ENCODE peak calls at places on chromosomes 7 and 10, in eight cellular contexts. One of them, this sample, is unnamed.

GRCh38 chr10:29522038-29522855 is 112.5 kb downstream of the SVIL start:
- DNase-seq in naive B cell: no peak
- DNase-seq in B cell: no peak
- DNase-seq in left ventricle myocardium inferior: no peak
- DNase-seq in NCI-H748 treated with DMSO at 0.1 percent for 48 hours: no peak
- DNase-seq in AG08395: peak
- DNase-seq in activated CD4-positive, alpha-beta T cell treated with anti-CD3 and anti-CD28 coated beads, Interleukin-2, amount 50 U/mL, for 1 hour: no peak
- DNase-seq in CD8-positive, alpha-beta T cell: no peak
- DNase-seq in this sample: no peak

GRCh38 chr10:51369903-51370302 is 295.6 kb downstream of the PRKG1 start:
- DNase-seq in left ventricle myocardium inferior: no peak
- DNase-seq in NCI-H748 treated with DMSO at 0.1 percent for 48 hours: no peak
- DNase-seq in CD8-positive, alpha-beta T cell: no peak
- DNase-seq in AG08395: peak
- DNase-seq in naive B cell: no peak
- DNase-seq in B cell: no peak
- DNase-seq in activated CD4-positive, alpha-beta T cell treated with anti-CD3 and anti-CD28 coated beads, Interleukin-2, amount 50 U/mL, for 1 hour: no peak
- DNase-seq in this sample: no peak

GRCh38 chr10:375885-376505 is 240.7 kb downstream of the ZMYND11 start:
- DNase-seq in naive B cell: no peak
- DNase-seq in NCI-H748 treated with DMSO at 0.1 percent for 48 hours: no peak
- DNase-seq in B cell: no peak
- DNase-seq in AG08395: no peak
- DNase-seq in left ventricle myocardium inferior: no peak
- DNase-seq in CD8-positive, alpha-beta T cell: no peak
- DNase-seq in activated CD4-positive, alpha-beta T cell treated with anti-CD3 and anti-CD28 coated beads, Interleukin-2, amount 50 U/mL, for 1 hour: no peak
- DNase-seq in this sample: no peak

GRCh38 chr7:1569440-1569832 is 396 bp downstream of the PSMG3 start:
- DNase-seq in activated CD4-positive, alpha-beta T cell treated with anti-CD3 and anti-CD28 coated beads, Interleukin-2, amount 50 U/mL, for 1 hour: no peak
- DNase-seq in B cell: no peak
- DNase-seq in CD8-positive, alpha-beta T cell: no peak
- DNase-seq in left ventricle myocardium inferior: no peak
- DNase-seq in AG08395: no peak
- DNase-seq in NCI-H748 treated with DMSO at 0.1 percent for 48 hours: no peak
- DNase-seq in naive B cell: no peak
- DNase-seq in this sample: no peak

GRCh38 chr10:112658900-112659328 is 211.9 kb downstream of the VTI1A start:
- DNase-seq in B cell: no peak
- DNase-seq in NCI-H748 treated with DMSO at 0.1 percent for 48 hours: no peak
- DNase-seq in CD8-positive, alpha-beta T cell: no peak
- DNase-seq in naive B cell: no peak
- DNase-seq in AG08395: no peak
- DNase-seq in activated CD4-positive, alpha-beta T cell treated with anti-CD3 and anti-CD28 coated beads, Interleukin-2, amount 50 U/mL, for 1 hour: no peak
- DNase-seq in left ventricle myocardium inferior: no peak
- DNase-seq in this sample: no peak

GRCh38 chr7:87411186-87411585 is 64.3 kb downstream of the ABCB4 start:
- DNase-seq in CD8-positive, alpha-beta T cell: no peak
- DNase-seq in B cell: no peak
- DNase-seq in left ventricle myocardium inferior: no peak
- DNase-seq in AG08395: no peak
- DNase-seq in naive B cell: no peak
- DNase-seq in activated CD4-positive, alpha-beta T cell treated with anti-CD3 and anti-CD28 coated beads, Interleukin-2, amount 50 U/mL, for 1 hour: no peak
- DNase-seq in NCI-H748 treated with DMSO at 0.1 percent for 48 hours: no peak
- DNase-seq in this sample: no peak

GRCh38 chr7:100914879-100915442 is 19.3 kb upstream of the ACHE start:
- DNase-seq in NCI-H748 treated with DMSO at 0.1 percent for 48 hours: no peak
- DNase-seq in B cell: no peak
- DNase-seq in naive B cell: no peak
- DNase-seq in left ventricle myocardium inferior: no peak
- DNase-seq in CD8-positive, alpha-beta T cell: no peak
- DNase-seq in activated CD4-positive, alpha-beta T cell treated with anti-CD3 and anti-CD28 coated beads, Interleukin-2, amount 50 U/mL, for 1 hour: no peak
- DNase-seq in AG08395: no peak
- DNase-seq in this sample: no peak

GRCh38 chr10:122089343-122090015 is 100.5 kb downstream of the TACC2 start:
- DNase-seq in activated CD4-positive, alpha-beta T cell treated with anti-CD3 and anti-CD28 coated beads, Interleukin-2, amount 50 U/mL, for 1 hour: no peak
- DNase-seq in NCI-H748 treated with DMSO at 0.1 percent for 48 hours: no peak
- DNase-seq in B cell: no peak
- DNase-seq in AG08395: no peak
- DNase-seq in left ventricle myocardium inferior: no peak
- DNase-seq in naive B cell: no peak
- DNase-seq in CD8-positive, alpha-beta T cell: no peak
- DNase-seq in this sample: no peak

GRCh38 chr7:25672476-25672875 is 444.2 kb upstream of the NPVF start:
- DNase-seq in naive B cell: no peak
- DNase-seq in left ventricle myocardium inferior: no peak
- DNase-seq in AG08395: no peak
- DNase-seq in activated CD4-positive, alpha-beta T cell treated with anti-CD3 and anti-CD28 coated beads, Interleukin-2, amount 50 U/mL, for 1 hour: no peak
- DNase-seq in B cell: no peak
- DNase-seq in CD8-positive, alpha-beta T cell: no peak
- DNase-seq in NCI-H748 treated with DMSO at 0.1 percent for 48 hours: no peak
- DNase-seq in this sample: no peak

GRCh38 chr10:71970869-71971268 is 6.7 kb downstream of the CHST3 start:
- DNase-seq in NCI-H748 treated with DMSO at 0.1 percent for 48 hours: no peak
- DNase-seq in left ventricle myocardium inferior: no peak
- DNase-seq in AG08395: no peak
- DNase-seq in B cell: no peak
- DNase-seq in naive B cell: no peak
- DNase-seq in activated CD4-positive, alpha-beta T cell treated with anti-CD3 and anti-CD28 coated beads, Interleukin-2, amount 50 U/mL, for 1 hour: no peak
- DNase-seq in CD8-positive, alpha-beta T cell: no peak
- DNase-seq in this sample: no peak

GRCh38 chr7:132251327-132251659 is 325.0 kb downstream of the PLXNA4 start:
- DNase-seq in AG08395: no peak
- DNase-seq in left ventricle myocardium inferior: peak
- DNase-seq in naive B cell: no peak
- DNase-seq in activated CD4-positive, alpha-beta T cell treated with anti-CD3 and anti-CD28 coated beads, Interleukin-2, amount 50 U/mL, for 1 hour: no peak
- DNase-seq in NCI-H748 treated with DMSO at 0.1 percent for 48 hours: no peak
- DNase-seq in CD8-positive, alpha-beta T cell: no peak
- DNase-seq in B cell: no peak
- DNase-seq in this sample: no peak

GRCh38 chr7:50450691-50451051 is 521 bp upstream of the FIGNL1 start:
- DNase-seq in AG08395: no peak
- DNase-seq in B cell: no peak
- DNase-seq in naive B cell: no peak
- DNase-seq in activated CD4-positive, alpha-beta T cell treated with anti-CD3 and anti-CD28 coated beads, Interleukin-2, amount 50 U/mL, for 1 hour: peak
- DNase-seq in CD8-positive, alpha-beta T cell: no peak
- DNase-seq in NCI-H748 treated with DMSO at 0.1 percent for 48 hours: no peak
- DNase-seq in left ventricle myocardium inferior: peak
- DNase-seq in this sample: no peak

GRCh38 chr10:65065278-65065677 is 1544.1 kb downstream of the REEP3 start:
- DNase-seq in CD8-positive, alpha-beta T cell: no peak
- DNase-seq in left ventricle myocardium inferior: no peak
- DNase-seq in B cell: no peak
- DNase-seq in NCI-H748 treated with DMSO at 0.1 percent for 48 hours: no peak
- DNase-seq in naive B cell: no peak
- DNase-seq in activated CD4-positive, alpha-beta T cell treated with anti-CD3 and anti-CD28 coated beads, Interleukin-2, amount 50 U/mL, for 1 hour: no peak
- DNase-seq in AG08395: no peak
- DNase-seq in this sample: no peak

GRCh38 chr10:126536148-126536547 is 134.3 kb downstream of the C10orf90 start:
- DNase-seq in naive B cell: no peak
- DNase-seq in CD8-positive, alpha-beta T cell: no peak
- DNase-seq in AG08395: peak
- DNase-seq in activated CD4-positive, alpha-beta T cell treated with anti-CD3 and anti-CD28 coated beads, Interleukin-2, amount 50 U/mL, for 1 hour: no peak
- DNase-seq in B cell: no peak
- DNase-seq in NCI-H748 treated with DMSO at 0.1 percent for 48 hours: no peak
- DNase-seq in left ventricle myocardium inferior: no peak
- DNase-seq in this sample: no peak

GRCh38 chr7:4803397-4804241 is 28.2 kb downstream of the AP5Z1 start:
- DNase-seq in activated CD4-positive, alpha-beta T cell treated with anti-CD3 and anti-CD28 coated beads, Interleukin-2, amount 50 U/mL, for 1 hour: no peak
- DNase-seq in AG08395: no peak
- DNase-seq in naive B cell: no peak
- DNase-seq in CD8-positive, alpha-beta T cell: no peak
- DNase-seq in left ventricle myocardium inferior: no peak
- DNase-seq in NCI-H748 treated with DMSO at 0.1 percent for 48 hours: no peak
- DNase-seq in B cell: no peak
- DNase-seq in this sample: no peak

GRCh38 chr10:43287056-43288007 is 20.5 kb upstream of the RASGEF1A start:
- DNase-seq in naive B cell: no peak
- DNase-seq in CD8-positive, alpha-beta T cell: peak
- DNase-seq in NCI-H748 treated with DMSO at 0.1 percent for 48 hours: no peak
- DNase-seq in left ventricle myocardium inferior: no peak
- DNase-seq in activated CD4-positive, alpha-beta T cell treated with anti-CD3 and anti-CD28 coated beads, Interleukin-2, amount 50 U/mL, for 1 hour: peak
- DNase-seq in AG08395: no peak
- DNase-seq in B cell: no peak
- DNase-seq in this sample: no peak

GRCh38 chr10:29102233-29102632 is 186.6 kb upstream of the LYZL1 start:
- DNase-seq in activated CD4-positive, alpha-beta T cell treated with anti-CD3 and anti-CD28 coated beads, Interleukin-2, amount 50 U/mL, for 1 hour: no peak
- DNase-seq in B cell: no peak
- DNase-seq in NCI-H748 treated with DMSO at 0.1 percent for 48 hours: no peak
- DNase-seq in naive B cell: no peak
- DNase-seq in left ventricle myocardium inferior: no peak
- DNase-seq in CD8-positive, alpha-beta T cell: no peak
- DNase-seq in AG08395: no peak
- DNase-seq in this sample: no peak

GRCh38 chr7:130293521-130293920 is 560 bp downstream of the CPA4 start:
- DNase-seq in CD8-positive, alpha-beta T cell: no peak
- DNase-seq in NCI-H748 treated with DMSO at 0.1 percent for 48 hours: no peak
- DNase-seq in left ventricle myocardium inferior: no peak
- DNase-seq in B cell: peak
- DNase-seq in AG08395: no peak
- DNase-seq in naive B cell: no peak
- DNase-seq in activated CD4-positive, alpha-beta T cell treated with anti-CD3 and anti-CD28 coated beads, Interleukin-2, amount 50 U/mL, for 1 hour: no peak
- DNase-seq in this sample: no peak

GRCh38 chr7:134449596-134450194 is 9.2 kb downstream of the AKR1B1 start:
- DNase-seq in B cell: no peak
- DNase-seq in NCI-H748 treated with DMSO at 0.1 percent for 48 hours: no peak
- DNase-seq in left ventricle myocardium inferior: no peak
- DNase-seq in naive B cell: no peak
- DNase-seq in AG08395: no peak
- DNase-seq in activated CD4-positive, alpha-beta T cell treated with anti-CD3 and anti-CD28 coated beads, Interleukin-2, amount 50 U/mL, for 1 hour: no peak
- DNase-seq in CD8-positive, alpha-beta T cell: no peak
- DNase-seq in this sample: no peak

GRCh38 chr7:116577320-116577871 is 52.6 kb downstream of the CAV1 start:
- DNase-seq in B cell: no peak
- DNase-seq in naive B cell: no peak
- DNase-seq in CD8-positive, alpha-beta T cell: no peak
- DNase-seq in activated CD4-positive, alpha-beta T cell treated with anti-CD3 and anti-CD28 coated beads, Interleukin-2, amount 50 U/mL, for 1 hour: no peak
- DNase-seq in left ventricle myocardium inferior: no peak
- DNase-seq in AG08395: peak
- DNase-seq in NCI-H748 treated with DMSO at 0.1 percent for 48 hours: no peak
- DNase-seq in this sample: no peak

GRCh38 chr10:9510626-9511025 is 1456.1 kb downstream of the GATA3 start:
- DNase-seq in AG08395: no peak
- DNase-seq in NCI-H748 treated with DMSO at 0.1 percent for 48 hours: no peak
- DNase-seq in left ventricle myocardium inferior: no peak
- DNase-seq in B cell: no peak
- DNase-seq in naive B cell: no peak
- DNase-seq in CD8-positive, alpha-beta T cell: no peak
- DNase-seq in activated CD4-positive, alpha-beta T cell treated with anti-CD3 and anti-CD28 coated beads, Interleukin-2, amount 50 U/mL, for 1 hour: no peak
- DNase-seq in this sample: no peak

GRCh38 chr10:49282306-49282705 is 16.7 kb upstream of the C10orf71 start:
- DNase-seq in AG08395: no peak
- DNase-seq in naive B cell: no peak
- DNase-seq in NCI-H748 treated with DMSO at 0.1 percent for 48 hours: no peak
- DNase-seq in B cell: no peak
- DNase-seq in CD8-positive, alpha-beta T cell: no peak
- DNase-seq in left ventricle myocardium inferior: no peak
- DNase-seq in activated CD4-positive, alpha-beta T cell treated with anti-CD3 and anti-CD28 coated beads, Interleukin-2, amount 50 U/mL, for 1 hour: no peak
- DNase-seq in this sample: no peak

This sample was measured in stimulated activated naive CD4-positive, alpha-beta T cell.